ENCODE peak calls at places on chromosomes 2 and 18, in ten cellular contexts. U is omental fat pad, Y is hepatocyte, Z is uterus, K is prostate gland, O is PC-9, X is foreskin fibroblast, R is lower lobe of right lung, T is ascending aorta, W is A549. L is an unnamed sample.

GRCh38 chr2:129914538-129915302 is 64.7 kb upstream of the RAB6C start:
- DNase-seq in U (no peak), Y (no peak), Z (no peak), K (no peak), O (no peak), X (no peak), R (no peak), T (no peak), W (no peak), L (no peak)

GRCh38 chr2:171347591-171348032 is 86.2 kb downstream of the METTL8 start:
- DNase-seq in U (no peak), Y (peak), Z (no peak), K (peak), O (peak), X (peak), R (no peak), T (no peak), W (peak), L (no peak)

GRCh38 chr18:75211721-75212625 is 1.4 kb downstream of the TSHZ1 start:
- DNase-seq in U (no peak), Y (peak), Z (peak), K (no peak), O (no peak), X (no peak), R (peak), T (no peak), W (peak), L (peak)

GRCh38 chr2:1747065-1747941 is 3.0 kb upstream of the PXDN start:
- DNase-seq in U (no peak), Y (no peak), Z (no peak), K (no peak), O (no peak), X (no peak), R (no peak), T (no peak), W (no peak), L (no peak)

GRCh38 chr2:42342061-42342794 is 18.8 kb downstream of the COX7A2L start:
- DNase-seq in U (no peak), Y (peak), Z (peak), K (no peak), O (peak), X (peak), R (no peak), T (peak), W (no peak), L (peak)

GRCh38 chr2:11234309-11234708 is 79.0 kb downstream of the SLC66A3 start:
- DNase-seq in U (no peak), Y (no peak), Z (no peak), K (no peak), O (no peak), X (no peak), R (no peak), T (no peak), W (no peak), L (no peak)

GRCh38 chr2:190023860-190024259 is 38.7 kb downstream of the MSTN start:
- DNase-seq in U (no peak), Y (peak), Z (no peak), K (no peak), O (no peak), X (peak), R (no peak), T (no peak), W (peak), L (no peak)

GRCh38 chr2:136134126-136134525 is 16.2 kb upstream of the CXCR4 start:
- DNase-seq in U (no peak), Y (no peak), Z (no peak), K (no peak), O (no peak), X (no peak), R (no peak), T (no peak), W (no peak), L (peak)

GRCh38 chr2:239257511-239257937 is 143.3 kb downstream of the HDAC4 start:
- DNase-seq in U (no peak), Y (peak), Z (no peak), K (no peak), O (peak), X (peak), R (no peak), T (no peak), W (no peak), L (peak)

GRCh38 chr2:101205521-101205998 is 47.1 kb upstream of the CNOT11 start:
- DNase-seq in U (no peak), Y (peak), Z (peak), K (peak), O (peak), X (peak), R (peak), T (no peak), W (peak), L (peak)

GRCh38 chr2:154133823-154134222 is 262.1 kb downstream of the GALNT13 start:
- DNase-seq in U (no peak), Y (peak), Z (no peak), K (no peak), O (no peak), X (no peak), R (no peak), T (no peak), W (peak), L (no peak)

GRCh38 chr2:157349949-157350510 is 24.4 kb upstream of the ERMN start:
- DNase-seq in U (no peak), Y (no peak), Z (no peak), K (no peak), O (no peak), X (no peak), R (no peak), T (no peak), W (no peak), L (no peak)

GRCh38 chr2:101380376-101380775 is 6.9 kb downstream of the CREG2 start:
- DNase-seq in U (no peak), Y (no peak), Z (peak), K (peak), O (no peak), X (peak), R (no peak), T (no peak), W (no peak), L (no peak)

GRCh38 chr18:70359071-70359470 is 70.2 kb downstream of the SOCS6 start:
- DNase-seq in U (no peak), Y (no peak), Z (no peak), K (no peak), O (peak), X (no peak), R (no peak), T (no peak), W (peak), L (no peak)

GRCh38 chr2:171629113-171629512 is 58.2 kb upstream of the DYNC1I2 start:
- DNase-seq in U (no peak), Y (no peak), Z (no peak), K (no peak), O (no peak), X (no peak), R (no peak), T (no peak), W (no peak), L (no peak)

GRCh38 chr2:7621018-7621814 is 704.0 kb downstream of the RNF144A start:
- DNase-seq in U (no peak), Y (no peak), Z (no peak), K (no peak), O (no peak), X (no peak), R (no peak), T (no peak), W (no peak), L (no peak)

GRCh38 chr2:210443527-210443926 is 33.0 kb downstream of the LANCL1 start:
- DNase-seq in U (no peak), Y (no peak), Z (no peak), K (no peak), O (no peak), X (no peak), R (no peak), T (no peak), W (no peak), L (no peak)

GRCh38 chr18:8298186-8298585 is 311.1 kb upstream of the RAB12 start:
- DNase-seq in U (no peak), Y (no peak), Z (no peak), K (no peak), O (no peak), X (no peak), R (no peak), T (no peak), W (no peak), L (no peak)

GRCh38 chr18:73793386-73793785 is 354.2 kb downstream of the FBXO15 start:
- DNase-seq in U (no peak), Y (peak), Z (no peak), K (no peak), O (peak), X (peak), R (no peak), T (no peak), W (no peak), L (no peak)

GRCh38 chr18:70535041-70535440 is 246.2 kb downstream of the SOCS6 start:
- DNase-seq in U (no peak), Y (no peak), Z (no peak), K (no peak), O (no peak), X (no peak), R (no peak), T (no peak), W (no peak), L (no peak)

GRCh38 chr2:63477686-63478085 is 110.6 kb downstream of the WDPCP start:
- DNase-seq in U (no peak), Y (no peak), Z (no peak), K (no peak), O (no peak), X (no peak), R (no peak), T (no peak), W (no peak), L (no peak)

GRCh38 chr2:162103443-162104009 is 29.5 kb upstream of the DPP4 start:
- DNase-seq in U (no peak), Y (peak), Z (no peak), K (no peak), O (no peak), X (no peak), R (no peak), T (no peak), W (no peak), L (no peak)

GRCh38 chr18:11516988-11517630 is 92.3 kb upstream of the SLC35G4 start:
- DNase-seq in U (no peak), Y (peak), Z (no peak), K (no peak), O (no peak), X (no peak), R (no peak), T (no peak), W (no peak), L (no peak)

GRCh38 chr2:25103287-25103871 is 61.5 kb downstream of the EFR3B start:
- DNase-seq in U (no peak), Y (peak), Z (peak), K (no peak), O (no peak), X (peak), R (no peak), T (no peak), W (peak), L (no peak)

GRCh38 chr2:239006886-239007285 is 159.0 kb downstream of the TWIST2 start:
- DNase-seq in U (no peak), Y (peak), Z (no peak), K (peak), O (peak), X (peak), R (no peak), T (no peak), W (peak), L (no peak)

GRCh38 chr2:152098033-152098797 is 629 bp downstream of the CACNB4 start:
- DNase-seq in U (no peak), Y (peak), Z (no peak), K (peak), O (no peak), X (peak), R (peak), T (no peak), W (peak), L (peak)

GRCh38 chr2:6310186-6310909 is 555.4 kb downstream of the CMPK2 start:
- DNase-seq in U (no peak), Y (no peak), Z (no peak), K (no peak), O (no peak), X (no peak), R (no peak), T (no peak), W (no peak), L (no peak)

GRCh38 chr2:151275291-151275690 is 13.6 kb upstream of the RBM43 start:
- DNase-seq in U (no peak), Y (no peak), Z (no peak), K (no peak), O (no peak), X (no peak), R (no peak), T (no peak), W (no peak), L (no peak)

GRCh38 chr2:60806988-60807681 is 51.1 kb downstream of the PAPOLG start:
- DNase-seq in U (no peak), Y (no peak), Z (no peak), K (no peak), O (no peak), X (peak), R (no peak), T (no peak), W (no peak), L (peak)

GRCh38 chr2:49105506-49105905 is 48.8 kb downstream of the FSHR start:
- DNase-seq in U (no peak), Y (no peak), Z (no peak), K (no peak), O (no peak), X (no peak), R (no peak), T (no peak), W (no peak), L (no peak)

GRCh38 chr2:73838889-73839539 is 10.3 kb downstream of the STAMBP start:
- DNase-seq in U (no peak), Y (no peak), Z (peak), K (no peak), O (no peak), X (no peak), R (no peak), T (no peak), W (no peak), L (no peak)

GRCh38 chr18:52422985-52423601 is 83.1 kb downstream of the DCC start:
- DNase-seq in U (no peak), Y (peak), Z (no peak), K (no peak), O (no peak), X (no peak), R (no peak), T (no peak), W (peak), L (no peak)

GRCh38 chr18:42745171-42745570 is 370.3 kb downstream of the RIT2 start:
- DNase-seq in U (no peak), Y (no peak), Z (no peak), K (no peak), O (no peak), X (no peak), R (no peak), T (no peak), W (no peak), L (no peak)

GRCh38 chr2:16014802-16015201 is 74.5 kb downstream of the MYCN start:
- DNase-seq in U (no peak), Y (no peak), Z (no peak), K (no peak), O (no peak), X (no peak), R (no peak), T (no peak), W (no peak), L (no peak)

GRCh38 chr2:128305555-128306080 is 13.1 kb downstream of the HS6ST1 start:
- DNase-seq in U (no peak), Y (no peak), Z (no peak), K (no peak), O (no peak), X (no peak), R (peak), T (no peak), W (no peak), L (no peak)

GRCh38 chr2:102335871-102336366 is 19.7 kb upstream of the IL18R1 start:
- DNase-seq in U (no peak), Y (no peak), Z (no peak), K (no peak), O (no peak), X (no peak), R (no peak), T (no peak), W (no peak), L (no peak)

GRCh38 chr2:177597759-177598158 is 205.2 kb downstream of the AGPS start:
- DNase-seq in U (no peak), Y (no peak), Z (peak), K (no peak), O (no peak), X (no peak), R (no peak), T (no peak), W (no peak), L (no peak)

GRCh38 chr2:153509133-153509532 is 30.6 kb upstream of the RPRM start:
- DNase-seq in U (no peak), Y (no peak), Z (no peak), K (no peak), O (no peak), X (no peak), R (no peak), T (no peak), W (no peak), L (no peak)

GRCh38 chr2:159396796-159397195 is 110.3 kb upstream of the WDSUB1 start:
- DNase-seq in U (no peak), Y (no peak), Z (no peak), K (no peak), O (no peak), X (no peak), R (no peak), T (no peak), W (no peak), L (no peak)

GRCh38 chr2:159402790-159403189 is 116.3 kb upstream of the WDSUB1 start:
- DNase-seq in U (no peak), Y (no peak), Z (no peak), K (no peak), O (no peak), X (no peak), R (no peak), T (no peak), W (no peak), L (no peak)

DNA sequence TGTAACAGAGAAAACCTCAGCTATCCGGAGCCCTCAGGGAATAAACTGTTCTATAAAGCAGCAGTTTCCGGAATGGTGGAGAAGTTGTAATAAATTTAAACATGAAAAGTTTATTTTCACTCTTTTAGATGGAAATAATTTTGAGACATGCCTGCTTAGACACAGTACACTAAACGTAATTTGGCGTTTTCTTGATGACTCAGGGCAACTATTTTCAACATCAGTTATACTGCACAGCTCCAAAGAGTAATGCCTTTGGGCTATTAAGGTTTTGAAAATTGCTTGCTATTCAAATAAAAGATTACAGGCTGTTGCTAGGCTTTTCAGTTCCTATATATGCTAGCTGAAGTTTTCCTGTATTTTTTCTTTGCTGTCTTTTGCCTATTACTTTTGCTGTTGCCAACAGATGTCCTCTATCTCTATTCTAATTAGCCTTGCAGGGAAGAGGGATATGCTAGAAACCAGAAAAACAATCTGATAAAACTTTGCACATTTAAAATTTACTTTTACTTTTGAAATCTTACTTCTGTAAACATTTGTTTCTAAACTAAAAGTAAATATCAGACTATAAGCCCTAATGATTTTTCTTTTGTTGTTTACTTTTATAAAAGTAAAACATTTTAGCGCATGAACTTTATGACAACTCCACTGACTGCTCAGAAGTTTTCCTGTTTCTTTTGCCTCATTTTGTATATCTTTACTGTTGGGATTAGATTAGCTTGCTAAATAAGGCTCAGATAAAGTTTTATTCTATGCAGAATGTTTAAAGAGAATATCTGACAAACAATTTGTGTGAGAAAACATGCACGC is 113.4 kb upstream of the WDSUB1 start:
- DNase-seq in U (no peak), Y (no peak), Z (no peak), K (no peak), O (no peak), X (peak), R (no peak), T (no peak), W (peak), L (no peak)
- TF ChIP-seq CTCF in U (no peak), Y (no peak), Z (no peak), K (no peak), O (no peak), X (no peak), R (no peak), T (no peak), W (no peak), L (no peak)

GRCh38 chr2:26189123-26189522 is 16.2 kb downstream of the GAREM2 start:
- DNase-seq in U (no peak), Y (no peak), Z (no peak), K (no peak), O (no peak), X (no peak), R (no peak), T (no peak), W (no peak), L (no peak)
- TF ChIP-seq CTCF in U (no peak), Y (no peak), Z (no peak), K (no peak), O (no peak), X (no peak), R (no peak), T (no peak), W (no peak), L (no peak)

DNA sequence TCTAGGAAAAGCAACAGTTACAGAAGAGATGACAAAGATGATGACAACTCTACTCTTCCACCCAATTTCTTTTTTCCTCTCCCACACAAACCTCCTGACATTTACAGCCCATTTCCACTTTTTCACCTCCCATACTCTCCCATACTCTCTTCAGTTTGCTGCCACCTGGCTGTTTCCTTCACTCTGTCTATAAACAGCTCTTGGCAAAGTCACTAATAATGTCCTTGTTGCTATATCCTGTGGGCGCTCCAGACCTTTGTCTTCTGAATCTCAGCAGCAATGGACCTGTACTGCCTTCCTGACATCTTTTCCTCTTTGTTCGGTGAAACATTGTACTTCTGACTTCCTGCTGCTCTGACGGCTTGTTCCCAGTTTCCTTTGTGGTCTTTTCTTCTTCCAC is 60.7 kb upstream of the CAVIN2 start:
- DNase-seq in U (no peak), Y (no peak), Z (no peak), K (no peak), O (no peak), X (no peak), R (no peak), T (no peak), W (no peak), L (no peak)
- TF ChIP-seq CTCF in U (no peak), Y (no peak), Z (peak), K (no peak), O (no peak), X (no peak), R (no peak), T (no peak), W (peak), L (no peak)

DNA sequence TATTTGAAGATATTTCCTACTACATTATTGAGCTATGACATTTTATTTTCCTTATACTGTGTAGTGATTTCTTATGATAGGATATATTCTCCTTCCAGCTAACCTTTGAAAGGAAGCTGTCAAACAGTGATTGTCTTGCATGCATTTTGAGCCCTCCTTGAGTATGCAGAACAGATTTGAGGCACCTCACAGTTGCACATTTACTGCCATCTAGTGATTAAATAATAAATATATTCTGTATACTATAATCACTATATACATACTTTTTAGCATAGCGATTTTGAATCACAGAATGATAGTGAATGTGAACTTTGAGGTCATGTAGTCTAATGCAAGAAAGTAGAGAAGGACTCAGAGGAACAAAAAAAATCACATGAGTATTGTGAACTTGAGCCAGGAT is 268.4 kb upstream of the CDH19 start:
- DNase-seq in U (no peak), Y (peak), Z (no peak), K (no peak), O (no peak), X (no peak), R (no peak), T (no peak), W (peak), L (peak)
- TF ChIP-seq CTCF in U (no peak), Y (peak), Z (no peak), K (no peak), O (peak), X (no peak), R (peak), T (no peak), W (peak), L (no peak)

GRCh38 chr2:112032615-112033457 is 22.2 kb upstream of the TMEM87B start:
- DNase-seq in U (no peak), Y (peak), Z (peak), K (peak), O (peak), X (no peak), R (no peak), T (no peak), W (no peak), L (no peak)
- TF ChIP-seq CTCF in U (no peak), Y (peak), Z (no peak), K (no peak), O (peak), X (no peak), R (no peak), T (peak), W (no peak), L (peak)

DNA sequence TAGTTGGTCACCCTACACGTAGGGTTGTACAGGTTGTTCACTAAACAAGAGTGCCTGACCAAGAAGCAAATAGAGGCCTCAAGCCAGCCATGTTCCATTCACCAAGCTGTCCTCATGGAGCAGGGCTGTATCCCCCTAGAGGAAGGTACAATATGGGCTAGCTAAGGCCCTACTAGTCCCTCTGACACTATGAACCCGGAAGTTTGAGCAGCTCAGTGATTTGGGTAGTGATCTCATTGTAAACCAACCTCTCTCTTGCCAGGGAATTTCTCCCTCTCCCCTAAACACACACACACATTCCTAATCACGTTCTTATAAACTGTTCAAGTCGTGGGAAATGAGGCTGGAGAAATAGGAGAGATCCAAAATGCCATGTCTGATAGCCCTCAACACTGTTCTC is 6.7 kb upstream of the CYS1 start:
- DNase-seq in U (no peak), Y (no peak), Z (no peak), K (no peak), O (no peak), X (no peak), R (no peak), T (no peak), W (peak), L (no peak)
- TF ChIP-seq CTCF in U (no peak), Y (no peak), Z (no peak), K (no peak), O (no peak), X (no peak), R (no peak), T (no peak), W (no peak), L (no peak)